ENCODE peak calls at places on chromosomes 16 and 17, in seven cellular contexts. K is K562, M is HepG2, U is SK-N-SH, Y is GM23338, N is HCT116, T is GM12878. C is an unnamed sample. For H3K4me1, the result is how much of the 10 kb centered on the place peaks cover.

GRCh38 chr16:23267647-23268046 is 34.5 kb upstream of the SCNN1B start:
- DNase-seq in U (no peak), N (no peak), Y (no peak), T (no peak), M (no peak), K (no peak), C (no peak)

GRCh38 chr17:59572301-59572924 is 7.0 kb downstream of the DHX40 start:
- DNase-seq in U (no peak), Y (no peak), M (no peak), T (no peak), N (no peak), K (no peak), C (no peak)

GRCh38 chr17:80029235-80029974 is 6.3 kb downstream of the TBC1D16 start:
- DNase-seq in K (no peak), U (no peak), N (no peak), Y (no peak), M (no peak), T (no peak), C (no peak)

GRCh38 chr17:10162034-10162433 is 36.4 kb downstream of the GAS7 start:
- DNase-seq in K (no peak), U (no peak), N (no peak), Y (no peak), M (no peak), T (no peak), C (no peak)

GRCh38 chr17:15262291-15263205 is 2.6 kb downstream of the PMP22 start:
- DNase-seq in N (peak), M (no peak), T (no peak), K (peak), U (peak), Y (peak), C (peak)

GRCh38 chr17:82297804-82298537 is 19.4 kb downstream of the CD7 start:
- DNase-seq in T (peak), K (peak), Y (peak), M (no peak), U (peak), N (no peak), C (peak)

GRCh38 chr16:84555418-84556196 is 51.1 kb upstream of the MEAK7 start:
- DNase-seq in U (no peak), T (no peak), M (no peak), K (no peak), Y (peak), N (no peak), C (no peak)

GRCh38 chr17:40827746-40828453 is 5.5 kb upstream of the KRT10 start:
- DNase-seq in K (peak), Y (no peak), N (peak), M (no peak), T (no peak), U (no peak), C (no peak)

GRCh38 chr16:27670071-27670825 is 120.3 kb downstream of the KATNIP start:
- DNase-seq in M (no peak), T (no peak), Y (no peak), U (no peak), N (no peak), K (no peak), C (no peak)

GRCh38 chr17:81417049-81417878 is 22.0 kb downstream of the BAHCC1 start:
- DNase-seq in N (no peak), M (no peak), Y (no peak), U (no peak), K (no peak), T (no peak), C (no peak)

GRCh38 chr17:78251773-78252103 is 20.3 kb downstream of the TMEM235 start:
- DNase-seq in M (no peak), U (no peak), K (no peak), Y (no peak), T (no peak), N (no peak), C (no peak)

GRCh38 chr17:42135151-42135550 is 12.5 kb downstream of the HSPB9 start:
- DNase-seq in N (no peak), K (no peak), U (no peak), Y (no peak), T (no peak), M (no peak), C (no peak)

GRCh38 chr16:17275989-17276530 is 194.7 kb downstream of the XYLT1 start:
- DNase-seq in T (no peak), U (no peak), K (no peak), Y (no peak), N (no peak), M (no peak), C (no peak)
- TF ChIP-seq POLR2AphosphoS5 in T (no peak), U (no peak), K (no peak), Y (no peak), N (no peak), M (no peak), C (no peak)

GRCh38 chr17:57493625-57494024 is 237.3 kb downstream of the MSI2 start:
- DNase-seq in M (no peak), N (no peak), T (no peak), U (no peak), K (no peak), Y (no peak), C (no peak)
- H3K4me1 ChIP-seq in M (under half), N (under half), T (under half), U (half or more), K (under half), Y (under half), C (under half)

GRCh38 chr17:37322826-37323561 is 52.8 kb upstream of the C17orf78 start:
- DNase-seq in M (no peak), K (no peak), T (no peak), Y (no peak), U (no peak), N (no peak), C (no peak)
- TF ChIP-seq REST in M (no peak), K (no peak), T (no peak), Y (no peak), U (no peak), N (no peak), C (no peak)

DNA sequence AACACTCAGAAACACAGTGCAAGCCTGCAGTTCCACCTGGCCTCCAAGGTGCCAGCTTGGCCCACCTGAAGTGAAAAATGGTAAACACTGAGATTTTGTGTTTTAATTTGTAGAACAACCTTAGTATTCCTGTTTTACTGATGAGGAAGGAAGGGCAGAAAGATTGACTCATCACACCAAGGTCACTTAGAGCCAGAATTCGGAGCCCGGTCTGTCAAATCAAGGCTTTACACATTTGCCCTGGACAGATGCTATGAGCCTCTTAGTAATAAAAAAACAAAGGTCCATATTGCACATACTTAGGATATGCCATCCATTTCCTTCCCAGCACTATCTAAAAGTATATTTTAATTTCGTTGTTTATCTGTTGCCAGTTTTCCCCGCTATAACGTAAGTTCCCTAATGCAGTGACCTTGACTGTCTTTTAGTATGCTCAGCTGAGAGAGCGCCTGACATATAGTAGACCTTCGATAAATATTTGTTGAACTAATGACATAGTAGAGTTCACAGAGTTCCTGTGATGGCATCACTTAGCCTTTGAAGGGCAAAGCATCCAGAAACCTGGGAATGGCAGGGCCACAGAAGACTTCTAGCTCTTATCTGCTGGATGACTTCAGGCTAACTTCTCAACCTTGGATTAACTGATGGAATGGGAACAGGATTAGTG is 7.2 kb upstream of the TBKBP1 start:
- DNase-seq in N (no peak), U (no peak), M (peak), K (no peak), Y (no peak), T (no peak), C (no peak)
- TF ChIP-seq POLR2AphosphoS5 in N (no peak), U (no peak), M (peak), K (peak), Y (no peak), T (no peak), C (peak)

GRCh38 chr17:12821376-12821940 is 32.2 kb downstream of the ARHGAP44 start:
- DNase-seq in K (no peak), U (no peak), Y (no peak), N (no peak), M (no peak), T (no peak), C (no peak)

GRCh38 chr17:12813680-12814079 is 24.4 kb downstream of the ARHGAP44 start:
- DNase-seq in M (no peak), K (no peak), Y (no peak), U (no peak), N (no peak), T (no peak), C (no peak)

GRCh38 chr17:12814718-12815117 is 25.4 kb downstream of the ARHGAP44 start:
- DNase-seq in U (no peak), Y (no peak), M (no peak), N (no peak), T (no peak), K (no peak), C (no peak)

GRCh38 chr17:12812877-12813276 is 23.6 kb downstream of the ARHGAP44 start:
- DNase-seq in U (no peak), N (no peak), K (no peak), M (no peak), T (no peak), Y (no peak), C (no peak)

GRCh38 chr17:12815642-12816141 is 26.4 kb downstream of the ARHGAP44 start:
- DNase-seq in M (no peak), T (peak), N (no peak), Y (no peak), K (no peak), U (no peak), C (no peak)
- H3K4me1 ChIP-seq in M (under half), T (under half), N (under half), Y (under half), K (under half), U (under half), C (under half)

DNA sequence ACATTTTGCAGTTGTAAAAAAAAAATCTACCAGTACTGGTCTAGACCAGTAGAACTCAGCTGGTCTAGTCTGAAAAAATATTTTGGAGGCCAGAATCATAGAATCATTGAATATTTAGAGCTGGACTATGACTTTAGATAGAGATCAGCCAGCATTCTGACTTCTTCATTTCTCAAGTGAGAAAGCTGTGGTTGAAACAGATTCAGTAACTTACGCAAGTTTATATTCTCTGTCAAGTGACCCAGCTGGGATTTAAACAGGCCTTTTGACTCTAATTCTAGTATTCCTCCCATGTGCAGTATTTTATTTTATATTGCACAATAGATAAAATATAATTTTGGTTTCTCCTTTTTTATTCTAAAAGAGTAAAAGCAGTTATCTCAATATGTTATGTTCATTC is 4.9 kb downstream of the TNRC6A start:
- DNase-seq in T (no peak), U (no peak), K (no peak), Y (no peak), M (no peak), N (no peak), C (no peak)
- TF ChIP-seq REST in T (no peak), U (no peak), K (no peak), Y (no peak), M (no peak), N (no peak), C (no peak)

DNA sequence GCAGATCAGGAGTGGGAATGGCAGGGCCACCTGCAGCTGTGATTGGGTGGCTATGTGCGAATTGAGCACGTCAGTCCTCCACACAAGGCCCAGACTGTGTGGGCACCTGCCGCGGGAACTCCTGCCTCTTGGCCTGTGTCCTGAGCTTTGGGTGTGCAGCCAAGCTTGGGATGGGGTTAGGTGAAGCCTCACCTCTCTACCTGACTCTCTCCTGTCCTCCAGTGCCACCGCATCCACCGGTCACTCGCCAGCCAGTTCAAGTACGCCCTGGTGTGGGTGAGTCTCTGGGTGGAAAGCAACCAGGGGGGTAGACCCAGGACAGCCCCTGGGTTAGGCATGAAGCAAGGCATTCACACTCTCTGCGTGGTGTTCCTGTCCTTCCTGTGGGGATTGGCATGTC is 2.3 kb upstream of the MYO15A start:
- DNase-seq in N (no peak), U (no peak), T (no peak), M (no peak), K (no peak), Y (no peak), C (no peak)
- TF ChIP-seq POLR2AphosphoS5 in N (no peak), U (no peak), T (no peak), M (no peak), K (no peak), Y (no peak), C (no peak)

GRCh38 chr16:70693231-70693671 is 7.4 kb upstream of the MTSS2 start:
- DNase-seq in T (no peak), N (no peak), U (no peak), Y (no peak), K (no peak), M (no peak), C (no peak)

GRCh38 chr16:70689970-70690905 is 4.4 kb upstream of the MTSS2 start:
- DNase-seq in Y (no peak), U (no peak), K (no peak), N (no peak), M (no peak), T (no peak), C (no peak)

GRCh38 chr16:70691223-70692129 is 5.6 kb upstream of the MTSS2 start:
- DNase-seq in M (peak), N (no peak), K (no peak), T (no peak), Y (no peak), U (peak), C (no peak)

GRCh38 chr16:70692481-70693203 is 6.8 kb upstream of the MTSS2 start:
- DNase-seq in U (no peak), N (no peak), Y (no peak), K (no peak), M (peak), T (no peak), C (no peak)

GRCh38 chr16:70692130-70692470 is 6.2 kb upstream of the MTSS2 start:
- DNase-seq in T (no peak), N (no peak), Y (no peak), M (no peak), K (no peak), U (no peak), C (no peak)
- H3K4me1 ChIP-seq in T (under half), N (half or more), Y (under half), M (half or more), K (under half), U (half or more), C (under half)

GRCh38 chr17:28750178-28751047 is 6.6 kb downstream of the TRAF4 start:
- DNase-seq in Y (peak), N (peak), K (peak), T (peak), M (peak), U (peak), C (peak)
- TF ChIP-seq REST in Y (no peak), N (no peak), K (no peak), T (no peak), M (no peak), U (no peak), C (peak)